ENCODE peak calls at places on chromosomes 13 and 19, in seven cellular contexts. W is IMR-90, C is aorta, L is fibroblast of lung, V is PC-3, O is T-helper 17 cell, U is lower lobe of right lung. E is an unnamed sample.
A peak's percentile ranks its signal among the peaks of the same experiment; 100 is the strongest.

GRCh38 chr19:18416778-18417249 is 2.4 kb upstream of the SSBP4 start:
- DNase-seq in W (peak; percentile 78), C (peak; percentile 98), L (peak; percentile 85), V (peak; percentile 67), O (peak; percentile 64), U (peak; percentile 92), E (peak; percentile 92)

GRCh38 chr13:44403720-44404063 is 30.1 kb downstream of the SERP2 start:
- DNase-seq in W (no peak), C (peak; percentile 66), L (no peak), V (no peak), O (no peak), U (no peak), E (no peak)

GRCh38 chr13:105144020-105144419 is 1391.4 kb downstream of the EFNB2 start:
- DNase-seq in W (no peak), C (no peak), L (no peak), V (no peak), O (no peak), U (no peak), E (no peak)

GRCh38 chr19:2494084-2494446 is 18.1 kb downstream of the GADD45B start:
- DNase-seq in W (peak; percentile 65), C (no peak), L (peak; percentile 38), V (peak; percentile 38), O (no peak), U (no peak), E (no peak)

GRCh38 chr19:35528218-35529038 is at the start of gene SBSN:
- DNase-seq in W (peak; percentile 84), C (no peak), L (peak; percentile 46), V (peak; percentile 48), O (no peak), U (no peak), E (no peak)

GRCh38 chr19:38035515-38036495 is 128.8 kb downstream of the SIPA1L3 start:
- DNase-seq in W (peak; percentile 58), C (peak; percentile 76), L (no peak), V (no peak), O (no peak), U (no peak), E (no peak)

GRCh38 chr19:50663280-50663790 is 14.1 kb downstream of the C19orf81 start:
- DNase-seq in W (no peak), C (peak; percentile 1), L (no peak), V (peak; percentile 54), O (no peak), U (no peak), E (no peak)

GRCh38 chr13:78298657-78299056 is 304.7 kb downstream of the POU4F1 start:
- DNase-seq in W (no peak), C (no peak), L (peak; percentile 19), V (peak; percentile 4), O (no peak), U (no peak), E (no peak)

GRCh38 chr19:38402623-38402966 is 298 bp upstream of the FAM98C start:
- DNase-seq in W (no peak), C (no peak), L (no peak), V (no peak), O (no peak), U (no peak), E (no peak)

GRCh38 chr13:42041017-42041683 is 7.3 kb upstream of the DGKH start:
- DNase-seq in W (peak; percentile 44), C (peak; percentile 84), L (peak; percentile 46), V (peak; percentile 58), O (peak; percentile 12), U (peak; percentile 69), E (peak; percentile 51)

GRCh38 chr13:91247768-91248167 is 99.7 kb upstream of the MIR17HG start:
- DNase-seq in W (no peak), C (no peak), L (peak; percentile 15), V (peak; percentile 23), O (no peak), U (no peak), E (no peak)

GRCh38 chr19:46404884-46405658 is 8.3 kb downstream of the CCDC8 start:
- DNase-seq in W (no peak), C (peak; percentile 76), L (peak; percentile 58), V (peak; percentile 14), O (no peak), U (peak; percentile 43), E (no peak)

GRCh38 chr19:44689290-44690130 is 9.4 kb upstream of the CEACAM16 start:
- DNase-seq in W (peak; percentile 72), C (peak; percentile 92), L (peak; percentile 81), V (peak; percentile 64), O (peak; percentile 55), U (peak; percentile 84), E (peak; percentile 83)

GRCh38 chr13:110855363-110855762 is 59.5 kb downstream of the ANKRD10 start:
- DNase-seq in W (no peak), C (no peak), L (no peak), V (no peak), O (no peak), U (no peak), E (no peak)

GRCh38 chr19:45581576-45581975 is 3.0 kb downstream of the OPA3 start:
- DNase-seq in W (no peak), C (no peak), L (no peak), V (no peak), O (no peak), U (no peak), E (no peak)

GRCh38 chr19:55352040-55352439 is 2.5 kb downstream of the COX6B2 start:
- DNase-seq in W (no peak), C (no peak), L (no peak), V (peak; percentile 89), O (no peak), U (no peak), E (no peak)

GRCh38 chr13:41589434-41589833 is 132.1 kb downstream of the RGCC start:
- DNase-seq in W (no peak), C (no peak), L (no peak), V (no peak), O (no peak), U (no peak), E (no peak)

GRCh38 chr13:42497798-42498197 is 76.2 kb upstream of the TNFSF11 start:
- DNase-seq in W (peak; percentile 40), C (no peak), L (peak; percentile 77), V (peak; percentile 81), O (no peak), U (no peak), E (no peak)

GRCh38 chr19:38666662-38667448 is 19.4 kb downstream of the ACTN4 start:
- DNase-seq in W (peak; percentile 81), C (no peak), L (peak; percentile 74), V (peak; percentile 65), O (peak; percentile 30), U (no peak), E (peak; percentile 76)

GRCh38 chr13:20673711-20674110 is 29.8 kb upstream of the IL17D start:
- DNase-seq in W (no peak), C (no peak), L (no peak), V (no peak), O (no peak), U (no peak), E (no peak)

GRCh38 chr19:2477141-2477710 is 1.3 kb downstream of the GADD45B start:
- DNase-seq in W (peak; percentile 34), C (peak; percentile 86), L (no peak), V (peak; percentile 50), O (no peak), U (peak; percentile 63), E (peak; percentile 57)

GRCh38 chr19:35346193-35347052 is 1.3 kb upstream of the FFAR1 start:
- DNase-seq in W (no peak), C (peak; percentile 70), L (no peak), V (no peak), O (peak; percentile 73), U (peak; percentile 55), E (no peak)

DNA sequence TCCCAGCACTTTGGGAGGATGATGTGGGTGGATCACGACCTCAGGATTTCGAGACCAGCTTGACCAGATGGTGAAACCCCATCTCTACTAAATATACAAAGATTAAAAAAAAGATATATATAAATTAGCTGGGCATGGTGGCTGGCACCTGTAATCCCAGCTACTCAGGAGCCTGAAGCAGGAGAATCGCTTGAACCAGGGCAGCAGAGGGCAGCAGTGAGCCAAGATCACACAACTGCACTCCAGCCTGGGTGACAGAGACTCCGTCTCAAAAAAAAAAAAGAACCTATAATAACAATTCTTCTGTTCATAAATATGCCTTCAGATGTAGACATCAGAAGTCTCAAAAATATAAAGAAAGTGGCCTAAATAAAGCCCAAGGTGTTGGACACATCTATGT is 7.6 kb downstream of the ZNF737 start:
- DNase-seq in W (no peak), C (no peak), L (no peak), V (no peak), O (no peak), U (no peak), E (peak; percentile 7)
- H3K9me3 ChIP-seq in W (peaks cover 51% of the 10 kb centered on the region), C (peaks cover 20% of the 10 kb centered on the region), L (no peaks in the 10 kb centered on the region), V (peaks cover 21% of the 10 kb centered on the region), O (peaks cover 41% of the 10 kb centered on the region), U (peaks cover 85% of the 10 kb centered on the region), E (peaks cover 37% of the 10 kb centered on the region)

GRCh38 chr19:52366414-52366824 is 3.3 kb upstream of the ZNF880 start:
- DNase-seq in W (no peak), C (no peak), L (no peak), V (no peak), O (no peak), U (no peak), E (no peak)
- H3K9me3 ChIP-seq in W (peaks cover 52% of the 10 kb centered on the region), C (peaks cover 11% of the 10 kb centered on the region), L (no peaks in the 10 kb centered on the region), V (peaks cover 69% of the 10 kb centered on the region), O (peaks cover 10% of the 10 kb centered on the region), U (peaks cover 75% of the 10 kb centered on the region), E (peaks cover 72% of the 10 kb centered on the region)

GRCh38 chr19:52601025-52601973 is 31.2 kb downstream of the ZNF701 start:
- DNase-seq in W (peak; percentile 87), C (peak; percentile 99), L (peak; percentile 87), V (peak; percentile 93), O (peak; percentile 88), U (peak; percentile 96), E (peak; percentile 96)

GRCh38 chr19:52603558-52604207 is 33.6 kb downstream of the ZNF701 start:
- DNase-seq in W (peak; percentile 28), C (no peak), L (peak; percentile 57), V (no peak), O (no peak), U (no peak), E (no peak)

GRCh38 chr19:52600639-52601024 is 30.5 kb downstream of the ZNF701 start:
- DNase-seq in W (peak; percentile 3), C (peak; percentile 80), L (no peak), V (no peak), O (no peak), U (peak; percentile 54), E (peak; percentile 36)

GRCh38 chr19:52602931-52603330 is 32.8 kb downstream of the ZNF701 start:
- DNase-seq in W (no peak), C (no peak), L (no peak), V (peak; percentile 52), O (no peak), U (no peak), E (no peak)

GRCh38 chr19:52599241-52599640 is 29.2 kb downstream of the ZNF701 start:
- DNase-seq in W (no peak), C (no peak), L (no peak), V (no peak), O (no peak), U (no peak), E (no peak)
- H3K9me3 ChIP-seq in W (no peaks in the 10 kb centered on the region), C (no peaks in the 10 kb centered on the region), L (no peaks in the 10 kb centered on the region), V (peaks cover 23% of the 10 kb centered on the region), O (peaks cover 6% of the 10 kb centered on the region), U (no peaks in the 10 kb centered on the region), E (no peaks in the 10 kb centered on the region)

DNA sequence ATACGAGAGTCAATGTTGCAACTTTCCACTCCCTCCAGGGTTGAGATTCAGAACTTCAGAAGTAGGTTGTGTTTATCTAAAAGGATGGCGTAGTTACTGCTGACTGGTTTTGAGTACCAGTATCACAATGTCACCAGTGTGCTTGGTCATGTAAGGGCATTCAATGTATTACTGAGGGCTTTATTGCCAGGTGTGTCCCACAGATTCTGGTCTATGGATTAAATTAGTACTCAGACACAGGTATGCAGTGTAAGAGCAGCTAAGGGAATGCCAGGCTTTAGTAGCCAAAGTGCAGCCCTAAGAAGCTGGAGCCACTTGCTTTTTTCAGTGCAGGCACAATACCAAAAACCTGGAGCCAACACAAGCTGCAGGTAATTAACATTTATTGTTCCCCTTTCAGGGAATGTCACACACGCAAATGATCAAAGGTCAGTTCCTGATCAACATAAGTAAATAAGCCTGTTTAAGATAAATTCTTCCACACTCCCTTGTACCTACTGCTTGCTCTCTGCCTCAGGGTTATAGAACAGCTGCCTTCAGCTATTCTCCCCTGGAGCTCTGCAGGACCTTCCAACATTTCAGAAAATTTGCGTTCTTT is 130.1 kb upstream of the ZNF91 start:
- DNase-seq in W (no peak), C (no peak), L (no peak), V (no peak), O (no peak), U (no peak), E (no peak)
- H3K9me3 ChIP-seq in W (peaks cover 18% of the 10 kb centered on the region), C (peaks cover 2% of the 10 kb centered on the region), L (no peaks in the 10 kb centered on the region), V (peaks cover 12% of the 10 kb centered on the region), O (no peaks in the 10 kb centered on the region), U (no peaks in the 10 kb centered on the region), E (no peaks in the 10 kb centered on the region)